ENCODE peak calls at places on chromosomes 11 and 22, in six cellular contexts. K is IMR-90, A is A549, E is GM12878, I is SK-N-SH, H is K562. C is an unnamed sample.

GRCh38 chr22:36790648-36791047 is 14.7 kb upstream of the IFT27 start:
- DNase-seq in I (no peak), H (peak; percentile 4), A (no peak), E (no peak), K (no peak), C (no peak)

GRCh38 chr11:88059326-88059725 is 115.9 kb downstream of the RAB38 start:
- DNase-seq in E (no peak), I (no peak), H (no peak), K (no peak), A (no peak), C (no peak)

GRCh38 chr11:103111400-103111799 is 2.2 kb downstream of the DYNC2H1 start:
- DNase-seq in K (no peak), I (no peak), A (no peak), H (no peak), E (no peak), C (no peak)

GRCh38 chr11:114163830-114164401 is 104.4 kb downstream of the ZBTB16 start:
- DNase-seq in A (no peak), K (no peak), I (no peak), H (no peak), E (no peak), C (no peak)

GRCh38 chr11:8219257-8220021 is 44.2 kb downstream of the LMO1 start:
- DNase-seq in I (peak; percentile 80), E (no peak), K (peak; percentile 55), A (peak; percentile 79), H (peak; percentile 63), C (peak; percentile 39)

GRCh38 chr11:133821776-133822175 is 23.5 kb downstream of the SPATA19 start:
- DNase-seq in H (peak; percentile 64), K (no peak), A (peak; percentile 20), E (no peak), I (peak; percentile 66), C (peak; percentile 48)

GRCh38 chr11:109197656-109198055 is 224.3 kb upstream of the C11orf87 start:
- DNase-seq in H (no peak), E (no peak), A (no peak), I (no peak), K (peak; percentile 7), C (no peak)

GRCh38 chr11:112318193-112318592 is 57.5 kb upstream of the PLET1 start:
- DNase-seq in I (no peak), A (peak; percentile 19), E (no peak), K (peak; percentile 96), H (peak; percentile 43), C (no peak)

GRCh38 chr22:19798825-19799224 is 38.2 kb downstream of the TBX1 start:
- DNase-seq in A (no peak), I (peak; percentile 62), E (no peak), K (no peak), H (peak; percentile 44), C (no peak)

GRCh38 chr11:59206635-59207034 is 6.1 kb downstream of the MPEG1 start:
- DNase-seq in E (no peak), K (peak; percentile 25), A (peak; percentile 48), H (peak; percentile 53), I (peak; percentile 34), C (peak; percentile 42)

GRCh38 chr11:91299980-91300379 is 924.6 kb upstream of the FAT3 start:
- DNase-seq in H (no peak), E (peak; percentile 19), K (peak; percentile 59), I (no peak), A (no peak), C (no peak)

GRCh38 chr11:43072911-43073310 is 238.9 kb upstream of the API5 start:
- DNase-seq in E (no peak), K (no peak), H (no peak), A (no peak), I (no peak), C (no peak)

GRCh38 chr22:30701872-30702271 is 7.2 kb downstream of the OSBP2 start:
- DNase-seq in I (no peak), K (peak; percentile 61), H (peak; percentile 12), A (no peak), E (no peak), C (no peak)

GRCh38 chr11:326842-327580 is 6.4 kb upstream of the IFITM3 start:
- DNase-seq in H (peak; percentile 86), A (no peak), I (peak; percentile 14), E (peak; percentile 96), K (peak; percentile 42), C (peak; percentile 36)

GRCh38 chr11:123536690-123537437 is 106.8 kb downstream of the GRAMD1B start:
- DNase-seq in K (no peak), A (no peak), E (no peak), I (no peak), H (no peak), C (no peak)

GRCh38 chr11:114318361-114318760 is 22.2 kb downstream of the NNMT start:
- DNase-seq in E (no peak), A (no peak), H (no peak), K (no peak), I (no peak), C (no peak)

GRCh38 chr11:128437137-128437536 is 150.2 kb downstream of the ETS1 start:
- DNase-seq in A (no peak), H (no peak), K (peak; percentile 79), E (no peak), I (no peak), C (no peak)

GRCh38 chr11:416051-416756 is 1.4 kb upstream of the SIGIRR start:
- DNase-seq in E (no peak), K (no peak), I (no peak), H (no peak), A (no peak), C (no peak)

GRCh38 chr11:62602141-62603071 is 741 bp upstream of the MTA2 start:
- DNase-seq in I (peak; percentile 87), H (peak; percentile 83), A (no peak), E (no peak), K (peak; percentile 46), C (no peak)
- TF ChIP-seq SMC3 in I (no peak), H (no peak), A (no peak), E (no peak), K (no peak), C (no peak)

GRCh38 chr11:122165972-122166371 is 50.0 kb upstream of the BLID start:
- DNase-seq in E (no peak), I (no peak), A (no peak), H (no peak), K (no peak), C (no peak)

GRCh38 chr11:122170815-122171475 is 54.9 kb upstream of the BLID start:
- DNase-seq in H (no peak), I (no peak), E (no peak), A (no peak), K (peak; percentile 94), C (no peak)

GRCh38 chr11:122168218-122168617 is 52.2 kb upstream of the BLID start:
- DNase-seq in A (no peak), H (no peak), I (no peak), E (no peak), K (no peak), C (no peak)

GRCh38 chr11:122163420-122163819 is 47.4 kb upstream of the BLID start:
- DNase-seq in A (no peak), I (no peak), H (no peak), E (no peak), K (peak; percentile 59), C (no peak)

DNA sequence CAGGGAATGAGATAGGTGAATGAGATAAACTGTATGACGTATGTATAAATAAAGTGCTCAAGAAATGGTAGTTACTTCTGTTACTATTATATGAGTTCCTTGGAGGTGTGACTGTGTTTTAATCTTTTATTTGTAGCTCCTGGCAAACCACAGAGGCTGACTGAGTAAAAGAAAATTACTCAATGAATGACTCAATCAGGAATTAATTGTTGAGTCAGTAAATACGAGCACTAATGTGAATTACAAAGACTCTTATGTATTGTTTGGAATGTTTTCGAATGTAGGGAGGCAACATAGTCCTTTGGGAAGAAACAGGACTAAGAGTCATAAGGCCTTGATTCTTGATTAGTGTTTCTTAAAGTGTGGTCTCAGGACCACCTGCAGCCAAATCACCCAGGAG is 51.1 kb upstream of the BLID start:
- DNase-seq in H (no peak), E (no peak), I (no peak), A (no peak), K (peak; percentile 85), C (no peak)
- TF ChIP-seq SMC3 in H (no peak), E (no peak), I (no peak), A (no peak), K (no peak), C (no peak)

GRCh38 chr22:49487950-49488349 is 339.7 kb downstream of the BRD1 start:
- DNase-seq in A (no peak), K (no peak), H (no peak), I (no peak), E (no peak), C (no peak)
- TF ChIP-seq SMC3 in A (no peak), K (no peak), H (no peak), I (no peak), E (no peak), C (no peak)

DNA sequence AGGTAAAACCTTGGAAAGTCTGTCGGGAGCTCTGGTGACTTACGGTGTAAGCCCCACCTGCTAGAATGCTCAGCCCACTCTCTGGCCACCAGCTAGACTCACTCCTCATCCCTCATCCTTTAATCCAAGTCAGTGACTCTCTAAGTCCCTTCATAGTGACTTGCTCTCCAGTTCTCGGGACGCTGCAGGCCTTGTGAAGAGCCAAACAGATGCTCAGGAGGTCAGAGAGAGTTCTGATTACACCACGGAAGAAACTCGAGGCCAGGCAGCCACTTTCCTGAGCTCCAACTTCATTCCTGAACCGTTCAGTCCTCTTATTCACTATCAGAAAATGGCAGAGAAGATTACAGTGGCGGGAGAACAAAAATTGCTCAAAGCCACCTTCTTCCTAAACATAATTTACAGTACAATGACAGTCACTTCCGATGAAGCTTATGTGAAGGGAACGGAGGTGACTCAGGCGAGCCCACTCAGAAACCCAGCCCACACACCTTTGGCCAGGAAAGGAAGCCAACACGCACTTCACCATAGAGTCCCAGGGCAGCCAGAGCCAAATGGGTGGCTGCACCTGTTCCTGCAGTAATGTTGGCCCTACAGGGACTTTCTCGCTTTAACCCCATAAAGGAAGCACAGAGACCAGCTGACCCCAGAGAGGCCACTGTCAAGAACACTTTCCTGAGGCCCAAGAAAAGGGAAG is 100.4 kb downstream of the GALNT18 start:
- DNase-seq in K (no peak), E (no peak), A (no peak), H (no peak), I (no peak), C (no peak)
- TF ChIP-seq SMC3 in K (no peak), E (no peak), A (no peak), H (no peak), I (no peak), C (no peak)

GRCh38 chr11:1920909-1921575 is 1.5 kb downstream of the TNNT3 start:
- DNase-seq in A (no peak), K (no peak), E (no peak), I (peak; percentile 46), H (no peak), C (no peak)
- TF ChIP-seq SMC3 in A (no peak), K (no peak), E (no peak), I (no peak), H (no peak), C (no peak)

GRCh38 chr11:118056806-118057205 is 20.1 kb upstream of the TMPRSS4 start:
- DNase-seq in A (no peak), H (no peak), K (no peak), E (no peak), I (no peak), C (no peak)

GRCh38 chr11:118054712-118055640 is 21.9 kb upstream of the TMPRSS4 start:
- DNase-seq in I (no peak), E (no peak), K (no peak), H (no peak), A (no peak), C (no peak)

GRCh38 chr11:118057424-118058145 is 19.3 kb upstream of the TMPRSS4 start:
- DNase-seq in H (no peak), K (no peak), A (no peak), I (no peak), E (no peak), C (no peak)

GRCh38 chr11:118058311-118059230 is 18.3 kb upstream of the TMPRSS4 start:
- DNase-seq in I (no peak), E (no peak), H (no peak), A (no peak), K (no peak), C (no peak)

GRCh38 chr11:118055966-118056365 is 20.9 kb upstream of the TMPRSS4 start:
- DNase-seq in E (no peak), A (no peak), H (no peak), K (no peak), I (no peak), C (no peak)
- TF ChIP-seq SMC3 in E (no peak), A (no peak), H (no peak), K (no peak), I (no peak), C (no peak)